ENCODE peak calls at places on chromosomes 13 and 19, in six cellular contexts. H is MM.1S, M is lung, I is ovary, Z is aorta, B is mesendoderm. X is an unnamed sample.

GRCh38 chr19:1260749-1261511 is 8.2 kb upstream of the CIRBP start:
- DNase-seq in H (peak; percentile 99), M (peak; percentile 95), Z (peak; percentile 98), B (peak; percentile 97), I (peak; percentile 99), X (peak; percentile 99)

GRCh38 chr13:76556632-76557031 is 329.6 kb downstream of the KCTD12 start:
- DNase-seq in Z (no peak), I (no peak), H (no peak), M (no peak), B (no peak), X (no peak)

GRCh38 chr13:28047784-28048388 is 52.5 kb downstream of the FLT3 start:
- DNase-seq in M (no peak), B (no peak), H (peak; percentile 57), Z (no peak), I (no peak), X (no peak)

GRCh38 chr13:80630685-80631121 is 289.8 kb upstream of the SPRY2 start:
- DNase-seq in B (no peak), I (no peak), M (no peak), H (no peak), Z (no peak), X (no peak)

GRCh38 chr19:5547881-5548280 is 19.9 kb downstream of the TINCR start:
- DNase-seq in H (peak; percentile 53), Z (no peak), B (peak; percentile 75), I (no peak), M (no peak), X (no peak)

GRCh38 chr19:1773173-1773572 is 19.9 kb downstream of the ONECUT3 start:
- DNase-seq in I (no peak), B (no peak), M (no peak), H (no peak), Z (no peak), X (no peak)

GRCh38 chr13:85277753-85278152 is 521.5 kb downstream of the SLITRK6 start:
- DNase-seq in B (peak; percentile 84), M (no peak), I (no peak), H (no peak), Z (no peak), X (no peak)

GRCh38 chr19:45117167-45117594 is 24.2 kb downstream of the PPP1R37 start:
- DNase-seq in I (no peak), B (no peak), M (no peak), H (peak; percentile 85), Z (no peak), X (no peak)

GRCh38 chr13:52738719-52739467 is 727 bp downstream of the CNMD start:
- DNase-seq in I (no peak), Z (peak; percentile 50), H (no peak), M (no peak), B (peak; percentile 62), X (peak; percentile 60)

GRCh38 chr19:492091-492531 is 4.2 kb upstream of the MADCAM1 start:
- DNase-seq in I (no peak), H (no peak), M (no peak), Z (no peak), B (no peak), X (peak; percentile 65)

GRCh38 chr13:37531054-37531453 is 67.5 kb downstream of the POSTN start:
- DNase-seq in I (no peak), Z (no peak), B (no peak), H (no peak), M (no peak), X (no peak)

GRCh38 chr19:1282588-1283206 is 3.0 kb upstream of the EFNA2 start:
- DNase-seq in I (no peak), Z (no peak), M (no peak), B (no peak), H (no peak), X (no peak)

GRCh38 chr19:50050406-50051223 is 24.8 kb downstream of the ZNF473 start:
- DNase-seq in H (no peak), B (peak; percentile 77), Z (peak; percentile 93), I (peak; percentile 70), M (peak; percentile 83), X (peak; percentile 95)
- H3K4me3 ChIP-seq in H (no peak overlapping the region), B (no peak overlapping the region), Z (no peak overlapping the region), I (peak overlapping the region; percentile 6), M (peak overlapping the region; percentile 1), X (peak overlapping the region; percentile 50)

GRCh38 chr19:35320285-35320706 is 8.7 kb upstream of the CD22 start:
- DNase-seq in Z (no peak), B (no peak), I (no peak), M (no peak), H (no peak), X (no peak)
- H3K4me1 ChIP-seq in Z (no peaks in the 10 kb centered on the region), B (no peaks in the 10 kb centered on the region), I (peaks cover 11% of the 10 kb centered on the region), M (peaks cover 7% of the 10 kb centered on the region), H (no peaks in the 10 kb centered on the region), X (peaks cover 3% of the 10 kb centered on the region)

DNA sequence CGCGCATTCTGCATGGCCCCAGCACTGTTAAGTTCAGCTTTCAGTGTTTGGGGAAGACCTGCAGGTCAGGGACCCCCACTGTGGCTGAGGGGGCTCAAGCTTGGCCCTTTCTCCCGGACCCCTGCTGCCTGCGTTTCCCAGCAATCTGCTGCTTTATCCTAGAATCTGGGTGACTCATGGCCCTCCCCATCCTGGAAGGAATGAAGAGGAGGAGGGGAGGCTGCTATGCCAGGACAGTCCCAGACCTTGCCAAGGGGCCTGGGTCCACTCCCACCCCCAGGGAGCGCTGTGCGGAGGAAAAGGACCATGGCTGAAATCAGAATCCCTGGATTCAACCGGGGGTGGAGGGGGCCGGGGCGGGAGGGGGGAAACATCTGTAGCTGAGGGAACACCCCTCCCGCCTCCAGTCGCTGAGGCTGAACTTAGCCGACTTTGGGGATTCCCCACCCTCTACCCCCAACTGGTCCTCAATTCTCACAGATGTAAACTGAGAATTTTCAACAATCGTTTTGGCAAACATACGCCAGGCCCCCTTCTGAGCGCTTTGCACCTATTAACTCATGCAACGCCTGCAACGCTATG is 20.6 kb downstream of the ZNF114 start:
- DNase-seq in M (no peak), Z (peak; percentile 62), B (peak; percentile 96), I (no peak), H (no peak), X (peak; percentile 48)
- H3K27ac ChIP-seq in M (no peak overlapping the region), Z (no peak overlapping the region), B (peak overlapping the region; percentile 56), I (no peak overlapping the region), H (no peak overlapping the region), X (no peak overlapping the region)

GRCh38 chr13:24270639-24271131 is 38.7 kb upstream of the C1QTNF9 start:
- DNase-seq in M (peak; percentile 70), B (peak; percentile 14), I (peak; percentile 62), Z (peak; percentile 90), H (no peak), X (peak; percentile 88)
- H3K4me3 ChIP-seq in M (peak overlapping the region; percentile 22), B (no peak overlapping the region), I (no peak overlapping the region), Z (peak overlapping the region; percentile 83), H (no peak overlapping the region), X (peak overlapping the region; percentile 66)